ENCODE peak calls at places on chromosome 13, in six cellular contexts. Q, H, O, T, V and P are unnamed samples.

GRCh38 chr13:97275775-97276501 is 53.8 kb downstream of the MBNL2 start:
- DNase-seq in V (no peak), H (no peak), O (no peak), Q (no peak), T (no peak), P (no peak)

GRCh38 chr13:51520524-51520923 is 63.7 kb upstream of the WDFY2 start:
- DNase-seq in O (peak; percentile 22), T (no peak), H (no peak), V (peak; percentile 25), Q (no peak), P (no peak)

GRCh38 chr13:110447058-110447511 is 114.4 kb downstream of the RAB20 start:
- DNase-seq in Q (no peak), H (no peak), V (peak; percentile 46), T (no peak), O (no peak), P (no peak)

GRCh38 chr13:97005631-97006262 is 11.5 kb upstream of the OXGR1 start:
- DNase-seq in O (no peak), Q (no peak), T (no peak), H (no peak), V (no peak), P (no peak)

GRCh38 chr13:109500146-109500773 is 286.1 kb downstream of the IRS2 start:
- DNase-seq in H (no peak), T (no peak), V (no peak), O (no peak), Q (peak; percentile 32), P (no peak)

GRCh38 chr13:71861769-71862168 is 5.2 kb downstream of the DACH1 start:
- DNase-seq in O (no peak), T (no peak), H (no peak), Q (no peak), V (no peak), P (no peak)

GRCh38 chr13:80654638-80655249 is 313.8 kb upstream of the SPRY2 start:
- DNase-seq in O (no peak), T (no peak), V (no peak), H (no peak), Q (peak; percentile 61), P (no peak)

GRCh38 chr13:19062019-19062646 is 119.5 kb downstream of the TUBA3C start:
- DNase-seq in V (no peak), T (no peak), Q (no peak), O (no peak), H (no peak), P (no peak)

GRCh38 chr13:53201454-53202225 is 173.0 kb downstream of the OLFM4 start:
- DNase-seq in T (no peak), Q (peak; percentile 51), O (no peak), H (no peak), V (peak; percentile 38), P (no peak)

GRCh38 chr13:53873558-53873957 is 844.9 kb downstream of the OLFM4 start:
- DNase-seq in O (no peak), V (no peak), Q (peak; percentile 73), H (no peak), T (no peak), P (no peak)

GRCh38 chr13:55439450-55439849 is 1701.3 kb upstream of the PRR20A start:
- DNase-seq in V (no peak), T (no peak), H (no peak), Q (no peak), O (no peak), P (no peak)

GRCh38 chr13:102913924-102914628 is 68.2 kb downstream of the ERCC5 start:
- DNase-seq in H (peak; percentile 53), V (no peak), O (peak; percentile 47), T (no peak), Q (peak; percentile 57), P (no peak)

GRCh38 chr13:29948246-29948645 is 97.8 kb upstream of the UBL3 start:
- DNase-seq in T (no peak), V (no peak), Q (no peak), H (no peak), O (no peak), P (no peak)

GRCh38 chr13:74570834-74571233 is 436.6 kb upstream of the KLF12 start:
- DNase-seq in O (no peak), T (no peak), H (no peak), V (no peak), Q (no peak), P (no peak)

GRCh38 chr13:19185865-19186645 is 4.4 kb upstream of the TUBA3C start:
- DNase-seq in Q (peak; percentile 12), H (no peak), T (no peak), V (no peak), O (peak; percentile 4), P (no peak)

GRCh38 chr13:51222510-51223283 is 499 bp downstream of the FAM124A start:
- DNase-seq in H (no peak), O (no peak), Q (no peak), T (no peak), V (no peak), P (no peak)

GRCh38 chr13:21676611-21677021 is 5.7 kb downstream of the FGF9 start:
- DNase-seq in H (peak; percentile 41), V (peak; percentile 46), Q (no peak), T (no peak), O (no peak), P (peak; percentile 62)

GRCh38 chr13:98794498-98794897 is 42.0 kb upstream of the SLC15A1 start:
- DNase-seq in V (no peak), H (no peak), Q (peak; percentile 38), O (no peak), T (no peak), P (no peak)
- H3K4me1 ChIP-seq in V (no peaks in the 10 kb centered on the region), H (no peaks in the 10 kb centered on the region), Q (no peaks in the 10 kb centered on the region), O (no peaks in the 10 kb centered on the region), T (no peaks in the 10 kb centered on the region), P (no peaks in the 10 kb centered on the region)

GRCh38 chr13:36795463-36795862 is 23.6 kb upstream of the RFXAP start:
- DNase-seq in T (no peak), V (no peak), Q (no peak), O (no peak), H (no peak), P (no peak)

GRCh38 chr13:36788276-36788675 is 30.7 kb upstream of the RFXAP start:
- DNase-seq in H (no peak), T (no peak), O (no peak), V (no peak), Q (no peak), P (no peak)

GRCh38 chr13:36789061-36789460 is 30.0 kb upstream of the RFXAP start:
- DNase-seq in V (no peak), Q (no peak), T (no peak), O (no peak), H (no peak), P (no peak)

GRCh38 chr13:36787181-36787580 is 31.8 kb upstream of the RFXAP start:
- DNase-seq in Q (no peak), H (no peak), V (no peak), T (no peak), O (no peak), P (no peak)

DNA sequence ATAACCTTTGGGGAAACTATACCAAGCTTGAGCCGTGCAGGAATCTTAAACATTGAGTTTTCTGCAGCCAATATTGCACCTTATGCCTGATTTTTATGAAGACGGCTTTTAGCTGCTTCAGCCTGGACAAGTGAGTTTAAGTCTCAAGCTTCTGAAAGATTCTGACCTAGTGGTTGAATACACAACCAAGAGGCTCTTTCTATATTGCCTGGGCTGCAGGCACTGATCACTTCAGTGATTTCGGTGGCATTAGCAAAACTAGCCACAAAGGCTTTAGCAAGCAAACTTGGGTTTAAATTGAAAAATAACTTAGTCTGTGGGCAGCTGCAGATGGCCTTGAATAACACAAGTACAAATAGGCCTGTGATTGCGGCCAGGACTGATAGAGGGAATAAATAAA is 29.3 kb upstream of the RFXAP start:
- DNase-seq in H (no peak), Q (no peak), T (no peak), O (no peak), V (no peak), P (no peak)
- TF ChIP-seq POLR2A in H (no peak), Q (no peak), T (no peak), O (no peak), V (no peak), P (no peak)

DNA sequence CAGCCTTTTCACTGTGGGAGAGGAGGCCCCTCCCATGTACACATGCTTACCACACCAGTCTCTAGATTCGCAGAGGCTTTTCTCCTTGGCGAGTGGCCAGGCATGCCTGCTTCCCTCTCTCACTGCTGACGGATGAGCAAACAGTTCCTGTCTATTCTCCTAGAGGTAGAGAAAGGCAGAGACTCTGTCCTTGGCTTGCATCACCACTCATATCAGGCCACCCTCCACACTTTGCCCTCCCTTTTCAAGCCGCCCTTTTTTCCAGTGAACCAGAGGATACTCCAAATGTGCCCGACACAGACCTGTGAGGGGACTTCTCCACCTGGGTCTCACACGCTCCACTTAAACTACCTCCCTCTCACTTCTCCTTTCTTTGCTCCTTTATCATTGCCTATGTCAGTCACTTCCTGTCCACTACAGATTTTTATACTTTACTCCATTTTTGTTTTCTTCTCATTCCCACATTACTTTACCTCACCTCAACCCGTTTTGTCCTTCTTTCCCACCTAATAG is 284.6 kb downstream of the DNAJC15 start:
- DNase-seq in T (peak; percentile 42), Q (peak; percentile 96), V (peak; percentile 71), O (peak; percentile 60), H (peak; percentile 80), P (peak; percentile 94)
- H3K27ac ChIP-seq in T (no peak overlapping the region), Q (no peak overlapping the region), V (peak overlapping the region; percentile 21), O (no peak overlapping the region), H (no peak overlapping the region), P (peak overlapping the region; percentile 70)

DNA sequence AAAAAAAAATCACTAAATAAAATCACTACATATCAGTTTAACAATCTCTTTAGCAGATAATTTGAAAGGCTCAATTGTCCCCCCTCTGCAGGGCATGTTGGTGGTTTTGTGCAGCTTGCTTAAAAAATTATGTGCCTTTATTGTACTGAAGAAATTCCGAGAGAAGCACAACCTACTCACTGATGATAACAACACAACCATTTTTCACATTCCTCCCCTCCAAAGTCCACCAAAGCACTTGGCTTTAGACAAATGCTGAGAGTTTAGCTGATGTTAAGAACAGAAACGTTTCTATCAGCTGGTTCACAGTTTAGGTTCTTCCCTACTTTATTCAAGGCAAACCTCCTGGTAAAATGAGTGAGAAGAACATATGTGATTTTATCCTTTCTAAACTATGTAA is 923 bp downstream of the DOCK9 start:
- DNase-seq in H (no peak), V (no peak), Q (no peak), O (no peak), T (no peak), P (no peak)
- H3K4me1 ChIP-seq in H (peaks cover 11% of the 10 kb centered on the region), V (peaks cover 25% of the 10 kb centered on the region), Q (peaks cover 17% of the 10 kb centered on the region), O (peaks cover 3% of the 10 kb centered on the region), T (peaks cover 15% of the 10 kb centered on the region), P (peaks cover 51% of the 10 kb centered on the region)

GRCh38 chr13:112692104-112692503 is 2.3 kb downstream of the ATP11A start:
- DNase-seq in Q (no peak), O (no peak), T (no peak), H (peak; percentile 16), V (no peak), P (no peak)

GRCh38 chr13:112687836-112688559 is 1.8 kb upstream of the ATP11A start:
- DNase-seq in H (peak; percentile 17), V (no peak), T (no peak), Q (no peak), O (no peak), P (no peak)

GRCh38 chr13:112688560-112689497 is 1.0 kb upstream of the ATP11A start:
- DNase-seq in O (no peak), H (peak; percentile 40), T (no peak), V (peak; percentile 49), Q (peak; percentile 62), P (no peak)

GRCh38 chr13:112690242-112690943 is 555 bp downstream of the ATP11A start:
- DNase-seq in V (peak; percentile 59), Q (no peak), O (no peak), T (no peak), H (peak; percentile 46), P (no peak)

GRCh38 chr13:112689498-112690241 is at the start of gene ATP11A:
- DNase-seq in O (peak; percentile 77), Q (peak; percentile 90), T (peak; percentile 80), H (peak; percentile 92), V (peak; percentile 95), P (peak; percentile 97)
- TF ChIP-seq POLR2A in O (no peak), Q (peak; percentile 74), T (peak; percentile 97), H (no peak), V (peak; percentile 93), P (no peak)